ENCODE peak calls at places on chromosomes 3 and 15, in six cellular contexts. One of them, this sample, is unnamed.
A peak's percentile ranks its signal among the peaks of the same experiment; 100 is the strongest.

GRCh38 chr3:33315826-33316225 is 38.6 kb downstream of the FBXL2 start:
- DNase-seq in ovary: no peak
- DNase-seq in cardiac muscle cell: peak; percentile 65
- DNase-seq in CD4-positive, alpha-beta memory T cell: no peak
- DNase-seq in fibroblast of lung: peak; percentile 79
- DNase-seq in body of pancreas: no peak
- DNase-seq in this sample: no peak

GRCh38 chr15:78438595-78439285 is 724 bp downstream of the IREB2 start:
- DNase-seq in ovary: no peak
- DNase-seq in fibroblast of lung: peak; percentile 52
- DNase-seq in CD4-positive, alpha-beta memory T cell: peak; percentile 6
- DNase-seq in body of pancreas: no peak
- DNase-seq in cardiac muscle cell: peak; percentile 39
- DNase-seq in this sample: no peak

GRCh38 chr3:14405120-14405885 is 2.9 kb downstream of the SLC6A6 start:
- DNase-seq in ovary: no peak
- DNase-seq in CD4-positive, alpha-beta memory T cell: no peak
- DNase-seq in fibroblast of lung: peak; percentile 45
- DNase-seq in body of pancreas: no peak
- DNase-seq in cardiac muscle cell: peak; percentile 44
- DNase-seq in this sample: no peak

GRCh38 chr3:157201648-157202278 is 41.8 kb upstream of the CCNL1 start:
- DNase-seq in fibroblast of lung: peak; percentile 58
- DNase-seq in cardiac muscle cell: peak; percentile 74
- DNase-seq in ovary: no peak
- DNase-seq in CD4-positive, alpha-beta memory T cell: no peak
- DNase-seq in body of pancreas: no peak
- DNase-seq in this sample: no peak

GRCh38 chr3:46892285-46893145 is 15.0 kb downstream of the PTH1R start:
- DNase-seq in body of pancreas: peak; percentile 57
- DNase-seq in cardiac muscle cell: peak; percentile 80
- DNase-seq in fibroblast of lung: peak; percentile 40
- DNase-seq in ovary: peak; percentile 65
- DNase-seq in CD4-positive, alpha-beta memory T cell: no peak
- DNase-seq in this sample: no peak

GRCh38 chr3:32384938-32385337 is 6.7 kb upstream of the CMTM7 start:
- DNase-seq in CD4-positive, alpha-beta memory T cell: no peak
- DNase-seq in body of pancreas: no peak
- DNase-seq in ovary: no peak
- DNase-seq in fibroblast of lung: peak; percentile 36
- DNase-seq in cardiac muscle cell: peak; percentile 89
- DNase-seq in this sample: no peak

GRCh38 chr15:32747886-32748285 is 30.1 kb downstream of the GREM1 start:
- DNase-seq in CD4-positive, alpha-beta memory T cell: no peak
- DNase-seq in fibroblast of lung: peak; percentile 56
- DNase-seq in ovary: no peak
- DNase-seq in cardiac muscle cell: no peak
- DNase-seq in body of pancreas: no peak
- DNase-seq in this sample: no peak

GRCh38 chr15:31504462-31504839 is 177.8 kb downstream of the KLF13 start:
- DNase-seq in CD4-positive, alpha-beta memory T cell: no peak
- DNase-seq in cardiac muscle cell: no peak
- DNase-seq in ovary: no peak
- DNase-seq in body of pancreas: peak; percentile 3
- DNase-seq in fibroblast of lung: no peak
- DNase-seq in this sample: no peak

GRCh38 chr3:38392604-38393163 is 46.1 kb downstream of the XYLB start:
- DNase-seq in ovary: no peak
- DNase-seq in CD4-positive, alpha-beta memory T cell: no peak
- DNase-seq in fibroblast of lung: no peak
- DNase-seq in cardiac muscle cell: no peak
- DNase-seq in body of pancreas: no peak
- DNase-seq in this sample: no peak

GRCh38 chr3:106829206-106829605 is 548.0 kb upstream of the CCDC54 start:
- DNase-seq in CD4-positive, alpha-beta memory T cell: no peak
- DNase-seq in body of pancreas: no peak
- DNase-seq in fibroblast of lung: peak; percentile 86
- DNase-seq in cardiac muscle cell: peak; percentile 70
- DNase-seq in ovary: no peak
- DNase-seq in this sample: no peak

GRCh38 chr3:166114448-166114847 is 277.2 kb upstream of the BCHE start:
- DNase-seq in cardiac muscle cell: no peak
- DNase-seq in ovary: no peak
- DNase-seq in body of pancreas: no peak
- DNase-seq in fibroblast of lung: no peak
- DNase-seq in CD4-positive, alpha-beta memory T cell: no peak
- DNase-seq in this sample: no peak

GRCh38 chr15:75620776-75621536 is 4.6 kb downstream of the SNUPN start:
- DNase-seq in body of pancreas: peak; percentile 27
- DNase-seq in fibroblast of lung: peak; percentile 95
- DNase-seq in ovary: peak; percentile 75
- DNase-seq in CD4-positive, alpha-beta memory T cell: no peak
- DNase-seq in cardiac muscle cell: peak; percentile 97
- DNase-seq in this sample: no peak

GRCh38 chr3:131072845-131073244 is 46.2 kb downstream of the NEK11 start:
- DNase-seq in cardiac muscle cell: peak; percentile 89
- DNase-seq in ovary: no peak
- DNase-seq in fibroblast of lung: peak; percentile 26
- DNase-seq in CD4-positive, alpha-beta memory T cell: no peak
- DNase-seq in body of pancreas: no peak
- DNase-seq in this sample: no peak

GRCh38 chr15:32898991-32899613 is 181.3 kb downstream of the GREM1 start:
- DNase-seq in ovary: no peak
- DNase-seq in fibroblast of lung: no peak
- DNase-seq in CD4-positive, alpha-beta memory T cell: no peak
- DNase-seq in body of pancreas: no peak
- DNase-seq in cardiac muscle cell: no peak
- DNase-seq in this sample: no peak

GRCh38 chr3:188848947-188849346 is 322.8 kb upstream of the TPRG1 start:
- DNase-seq in CD4-positive, alpha-beta memory T cell: no peak
- DNase-seq in fibroblast of lung: no peak
- DNase-seq in ovary: no peak
- DNase-seq in cardiac muscle cell: no peak
- DNase-seq in body of pancreas: no peak
- DNase-seq in this sample: no peak

GRCh38 chr15:86164222-86164898 is 84.7 kb downstream of the AGBL1 start:
- DNase-seq in CD4-positive, alpha-beta memory T cell: no peak
- DNase-seq in ovary: no peak
- DNase-seq in cardiac muscle cell: no peak
- DNase-seq in body of pancreas: no peak
- DNase-seq in fibroblast of lung: peak; percentile 72
- DNase-seq in this sample: no peak
- H3K27ac ChIP-seq in CD4-positive, alpha-beta memory T cell: no peak overlapping the region
- H3K27ac ChIP-seq in ovary: no peak overlapping the region
- H3K27ac ChIP-seq in cardiac muscle cell: peak overlapping the region; percentile 8
- H3K27ac ChIP-seq in body of pancreas: no peak overlapping the region
- H3K27ac ChIP-seq in fibroblast of lung: no peak overlapping the region
- H3K27ac ChIP-seq in this sample: no peak overlapping the region

GRCh38 chr3:11195721-11196332 is 41.5 kb downstream of the HRH1 start:
- DNase-seq in fibroblast of lung: peak; percentile 79
- DNase-seq in CD4-positive, alpha-beta memory T cell: no peak
- DNase-seq in body of pancreas: no peak
- DNase-seq in cardiac muscle cell: peak; percentile 70
- DNase-seq in ovary: no peak
- DNase-seq in this sample: no peak
- H3K4me1 ChIP-seq in fibroblast of lung: peaks cover 30% of the 10 kb centered on the region
- H3K4me1 ChIP-seq in CD4-positive, alpha-beta memory T cell: no peaks in the 10 kb centered on the region
- H3K4me1 ChIP-seq in body of pancreas: no peaks in the 10 kb centered on the region
- H3K4me1 ChIP-seq in cardiac muscle cell: no peaks in the 10 kb centered on the region
- H3K4me1 ChIP-seq in ovary: peaks cover 8% of the 10 kb centered on the region
- H3K4me1 ChIP-seq in this sample: no peaks in the 10 kb centered on the region

GRCh38 chr3:123341871-123342630 is 106.8 kb downstream of the ADCY5 start:
- DNase-seq in body of pancreas: no peak
- DNase-seq in cardiac muscle cell: no peak
- DNase-seq in fibroblast of lung: no peak
- DNase-seq in CD4-positive, alpha-beta memory T cell: no peak
- DNase-seq in ovary: no peak
- DNase-seq in this sample: no peak
- H3K27me3 ChIP-seq in body of pancreas: no peaks in the 10 kb centered on the region
- H3K27me3 ChIP-seq in cardiac muscle cell: no peaks in the 10 kb centered on the region
- H3K27me3 ChIP-seq in fibroblast of lung: peaks cover 11% of the 10 kb centered on the region
- H3K27me3 ChIP-seq in CD4-positive, alpha-beta memory T cell: no peaks in the 10 kb centered on the region
- H3K27me3 ChIP-seq in ovary: no peaks in the 10 kb centered on the region
- H3K27me3 ChIP-seq in this sample: no peaks in the 10 kb centered on the region

GRCh38 chr3:54870423-54870822 is 57.4 kb downstream of the LRTM1 start:
- DNase-seq in cardiac muscle cell: peak; percentile 93
- DNase-seq in CD4-positive, alpha-beta memory T cell: no peak
- DNase-seq in body of pancreas: no peak
- DNase-seq in fibroblast of lung: peak; percentile 98
- DNase-seq in ovary: peak; percentile 30
- DNase-seq in this sample: no peak
- H3K27ac ChIP-seq in cardiac muscle cell: no peak overlapping the region
- H3K27ac ChIP-seq in CD4-positive, alpha-beta memory T cell: no peak overlapping the region
- H3K27ac ChIP-seq in body of pancreas: no peak overlapping the region
- H3K27ac ChIP-seq in fibroblast of lung: peak overlapping the region; percentile 19
- H3K27ac ChIP-seq in ovary: no peak overlapping the region
- H3K27ac ChIP-seq in this sample: no peak overlapping the region

GRCh38 chr15:63054281-63054683 is 11.7 kb downstream of the TPM1 start:
- DNase-seq in fibroblast of lung: peak; percentile 41
- DNase-seq in CD4-positive, alpha-beta memory T cell: no peak
- DNase-seq in cardiac muscle cell: no peak
- DNase-seq in ovary: no peak
- DNase-seq in body of pancreas: no peak
- DNase-seq in this sample: no peak

GRCh38 chr15:63052128-63052826 is 9.7 kb downstream of the TPM1 start:
- DNase-seq in cardiac muscle cell: no peak
- DNase-seq in ovary: no peak
- DNase-seq in body of pancreas: no peak
- DNase-seq in fibroblast of lung: peak; percentile 22
- DNase-seq in CD4-positive, alpha-beta memory T cell: no peak
- DNase-seq in this sample: no peak

GRCh38 chr15:63054985-63055384 is 12.4 kb downstream of the TPM1 start:
- DNase-seq in fibroblast of lung: peak; percentile 48
- DNase-seq in body of pancreas: no peak
- DNase-seq in cardiac muscle cell: no peak
- DNase-seq in ovary: no peak
- DNase-seq in CD4-positive, alpha-beta memory T cell: no peak
- DNase-seq in this sample: no peak

GRCh38 chr15:63051701-63052066 is 9.1 kb downstream of the TPM1 start:
- DNase-seq in CD4-positive, alpha-beta memory T cell: no peak
- DNase-seq in ovary: no peak
- DNase-seq in cardiac muscle cell: no peak
- DNase-seq in fibroblast of lung: no peak
- DNase-seq in body of pancreas: no peak
- DNase-seq in this sample: no peak

GRCh38 chr15:63052961-63053698 is 10.6 kb downstream of the TPM1 start:
- DNase-seq in cardiac muscle cell: peak; percentile 42
- DNase-seq in CD4-positive, alpha-beta memory T cell: no peak
- DNase-seq in body of pancreas: no peak
- DNase-seq in ovary: no peak
- DNase-seq in fibroblast of lung: peak; percentile 55
- DNase-seq in this sample: no peak
- H3K4me1 ChIP-seq in cardiac muscle cell: peaks cover 64% of the 10 kb centered on the region
- H3K4me1 ChIP-seq in CD4-positive, alpha-beta memory T cell: peaks cover 14% of the 10 kb centered on the region
- H3K4me1 ChIP-seq in body of pancreas: peaks cover 71% of the 10 kb centered on the region
- H3K4me1 ChIP-seq in ovary: peaks cover 26% of the 10 kb centered on the region
- H3K4me1 ChIP-seq in fibroblast of lung: peaks cover 47% of the 10 kb centered on the region
- H3K4me1 ChIP-seq in this sample: peaks cover 5% of the 10 kb centered on the region

GRCh38 chr3:147368151-147368550 is 38.2 kb downstream of the ZIC4 start:
- DNase-seq in cardiac muscle cell: no peak
- DNase-seq in CD4-positive, alpha-beta memory T cell: no peak
- DNase-seq in body of pancreas: no peak
- DNase-seq in fibroblast of lung: no peak
- DNase-seq in ovary: no peak
- DNase-seq in this sample: no peak
- H3K27me3 ChIP-seq in cardiac muscle cell: peaks cover 100% of the 10 kb centered on the region
- H3K27me3 ChIP-seq in CD4-positive, alpha-beta memory T cell: peaks cover 16% of the 10 kb centered on the region
- H3K27me3 ChIP-seq in body of pancreas: peaks cover 12% of the 10 kb centered on the region
- H3K27me3 ChIP-seq in fibroblast of lung: peaks cover 67% of the 10 kb centered on the region
- H3K27me3 ChIP-seq in ovary: no peaks in the 10 kb centered on the region
- H3K27me3 ChIP-seq in this sample: peaks cover 28% of the 10 kb centered on the region

GRCh38 chr3:172542089-172542488 is 18.9 kb upstream of the TNFSF10 start:
- DNase-seq in ovary: no peak
- DNase-seq in body of pancreas: no peak
- DNase-seq in cardiac muscle cell: no peak
- DNase-seq in CD4-positive, alpha-beta memory T cell: no peak
- DNase-seq in fibroblast of lung: no peak
- DNase-seq in this sample: no peak
- H3K27ac ChIP-seq in ovary: no peak overlapping the region
- H3K27ac ChIP-seq in body of pancreas: peak overlapping the region; percentile 42
- H3K27ac ChIP-seq in cardiac muscle cell: no peak overlapping the region
- H3K27ac ChIP-seq in CD4-positive, alpha-beta memory T cell: no peak overlapping the region
- H3K27ac ChIP-seq in fibroblast of lung: no peak overlapping the region
- H3K27ac ChIP-seq in this sample: no peak overlapping the region